ENCODE peak calls at places on chromosomes 7 and 10, in ten cellular contexts. One of them, this sample, is unnamed.

GRCh38 chr7:142620375-142620774 is 128.9 kb upstream of the PRSS1 start:
- DNase-seq in stomach: no peak
- DNase-seq in transverse colon: no peak
- DNase-seq in right lobe of liver: no peak
- DNase-seq in heart left ventricle: no peak
- DNase-seq in Peyer's patch: no peak
- DNase-seq in uterus: no peak
- DNase-seq in IMR-90: no peak
- DNase-seq in A549: no peak
- DNase-seq in HCT116: no peak
- DNase-seq in this sample: no peak

GRCh38 chr7:104553074-104553473 is 224.7 kb downstream of the LHFPL3 start:
- DNase-seq in right lobe of liver: no peak
- DNase-seq in stomach: no peak
- DNase-seq in transverse colon: no peak
- DNase-seq in IMR-90: no peak
- DNase-seq in uterus: no peak
- DNase-seq in HCT116: no peak
- DNase-seq in Peyer's patch: no peak
- DNase-seq in A549: no peak
- DNase-seq in heart left ventricle: no peak
- DNase-seq in this sample: no peak

GRCh38 chr10:103765981-103766380 is 89.4 kb downstream of the SH3PXD2A start:
- DNase-seq in IMR-90: peak
- DNase-seq in transverse colon: no peak
- DNase-seq in right lobe of liver: peak
- DNase-seq in Peyer's patch: peak
- DNase-seq in HCT116: no peak
- DNase-seq in heart left ventricle: peak
- DNase-seq in uterus: no peak
- DNase-seq in stomach: peak
- DNase-seq in A549: no peak
- DNase-seq in this sample: peak

GRCh38 chr7:79548616-79549206 is 95.2 kb upstream of the MAGI2 start:
- DNase-seq in heart left ventricle: no peak
- DNase-seq in A549: no peak
- DNase-seq in right lobe of liver: no peak
- DNase-seq in transverse colon: no peak
- DNase-seq in stomach: no peak
- DNase-seq in uterus: no peak
- DNase-seq in IMR-90: peak
- DNase-seq in Peyer's patch: no peak
- DNase-seq in HCT116: no peak
- DNase-seq in this sample: no peak

GRCh38 chr10:99115703-99116102 is 119.9 kb downstream of the HPSE2 start:
- DNase-seq in right lobe of liver: no peak
- DNase-seq in HCT116: no peak
- DNase-seq in Peyer's patch: no peak
- DNase-seq in transverse colon: no peak
- DNase-seq in uterus: no peak
- DNase-seq in A549: no peak
- DNase-seq in IMR-90: no peak
- DNase-seq in heart left ventricle: no peak
- DNase-seq in stomach: no peak
- DNase-seq in this sample: no peak

GRCh38 chr10:79542619-79543018 is 17.6 kb downstream of the SFTPA2 start:
- DNase-seq in A549: no peak
- DNase-seq in uterus: no peak
- DNase-seq in IMR-90: no peak
- DNase-seq in right lobe of liver: no peak
- DNase-seq in HCT116: no peak
- DNase-seq in Peyer's patch: no peak
- DNase-seq in transverse colon: no peak
- DNase-seq in heart left ventricle: no peak
- DNase-seq in stomach: no peak
- DNase-seq in this sample: no peak

GRCh38 chr10:133058267-133059092 is 29.2 kb upstream of the ADGRA1 start:
- DNase-seq in Peyer's patch: no peak
- DNase-seq in heart left ventricle: no peak
- DNase-seq in right lobe of liver: no peak
- DNase-seq in transverse colon: no peak
- DNase-seq in stomach: no peak
- DNase-seq in HCT116: no peak
- DNase-seq in uterus: no peak
- DNase-seq in A549: no peak
- DNase-seq in IMR-90: no peak
- DNase-seq in this sample: no peak

GRCh38 chr10:12687996-12688395 is 313.5 kb downstream of the CCDC3 start:
- DNase-seq in stomach: no peak
- DNase-seq in uterus: no peak
- DNase-seq in Peyer's patch: no peak
- DNase-seq in HCT116: no peak
- DNase-seq in transverse colon: no peak
- DNase-seq in IMR-90: no peak
- DNase-seq in right lobe of liver: no peak
- DNase-seq in heart left ventricle: no peak
- DNase-seq in A549: no peak
- DNase-seq in this sample: no peak

GRCh38 chr7:82241371-82241770 is 202.2 kb downstream of the CACNA2D1 start:
- DNase-seq in heart left ventricle: no peak
- DNase-seq in uterus: no peak
- DNase-seq in HCT116: no peak
- DNase-seq in right lobe of liver: no peak
- DNase-seq in IMR-90: no peak
- DNase-seq in transverse colon: no peak
- DNase-seq in stomach: no peak
- DNase-seq in A549: no peak
- DNase-seq in Peyer's patch: no peak
- DNase-seq in this sample: no peak

GRCh38 chr10:102644066-102644645 is at the start of gene TRIM8:
- DNase-seq in right lobe of liver: peak
- DNase-seq in heart left ventricle: peak
- DNase-seq in HCT116: no peak
- DNase-seq in stomach: peak
- DNase-seq in A549: peak
- DNase-seq in IMR-90: no peak
- DNase-seq in Peyer's patch: peak
- DNase-seq in transverse colon: peak
- DNase-seq in uterus: peak
- DNase-seq in this sample: peak

GRCh38 chr7:16702433-16702832 is 51.1 kb upstream of the TSPAN13 start:
- DNase-seq in uterus: no peak
- DNase-seq in stomach: no peak
- DNase-seq in HCT116: no peak
- DNase-seq in Peyer's patch: no peak
- DNase-seq in right lobe of liver: no peak
- DNase-seq in IMR-90: no peak
- DNase-seq in transverse colon: no peak
- DNase-seq in heart left ventricle: no peak
- DNase-seq in A549: no peak
- DNase-seq in this sample: no peak

GRCh38 chr10:121084029-121084674 is 233.0 kb downstream of the WDR11 start:
- DNase-seq in IMR-90: no peak
- DNase-seq in Peyer's patch: no peak
- DNase-seq in HCT116: no peak
- DNase-seq in right lobe of liver: no peak
- DNase-seq in A549: no peak
- DNase-seq in stomach: no peak
- DNase-seq in transverse colon: no peak
- DNase-seq in uterus: no peak
- DNase-seq in heart left ventricle: no peak
- DNase-seq in this sample: no peak

GRCh38 chr7:99407849-99408346 is 499 bp downstream of the PDAP1 start:
- DNase-seq in heart left ventricle: peak
- DNase-seq in IMR-90: peak
- DNase-seq in stomach: peak
- DNase-seq in transverse colon: peak
- DNase-seq in Peyer's patch: no peak
- DNase-seq in HCT116: no peak
- DNase-seq in A549: peak
- DNase-seq in uterus: peak
- DNase-seq in right lobe of liver: no peak
- DNase-seq in this sample: peak

GRCh38 chr10:78405781-78406180 is 372.1 kb downstream of the RPS24 start:
- DNase-seq in Peyer's patch: no peak
- DNase-seq in stomach: peak
- DNase-seq in right lobe of liver: no peak
- DNase-seq in A549: no peak
- DNase-seq in heart left ventricle: no peak
- DNase-seq in transverse colon: no peak
- DNase-seq in IMR-90: no peak
- DNase-seq in HCT116: no peak
- DNase-seq in uterus: peak
- DNase-seq in this sample: no peak
- H3K27ac ChIP-seq in Peyer's patch: no peak
- H3K27ac ChIP-seq in stomach: no peak
- H3K27ac ChIP-seq in right lobe of liver: no peak
- H3K27ac ChIP-seq in A549: no peak
- H3K27ac ChIP-seq in heart left ventricle: no peak
- H3K27ac ChIP-seq in transverse colon: no peak
- H3K27ac ChIP-seq in IMR-90: no peak
- H3K27ac ChIP-seq in HCT116: no peak
- H3K27ac ChIP-seq in uterus: peak
- H3K27ac ChIP-seq in this sample: no peak

DNA sequence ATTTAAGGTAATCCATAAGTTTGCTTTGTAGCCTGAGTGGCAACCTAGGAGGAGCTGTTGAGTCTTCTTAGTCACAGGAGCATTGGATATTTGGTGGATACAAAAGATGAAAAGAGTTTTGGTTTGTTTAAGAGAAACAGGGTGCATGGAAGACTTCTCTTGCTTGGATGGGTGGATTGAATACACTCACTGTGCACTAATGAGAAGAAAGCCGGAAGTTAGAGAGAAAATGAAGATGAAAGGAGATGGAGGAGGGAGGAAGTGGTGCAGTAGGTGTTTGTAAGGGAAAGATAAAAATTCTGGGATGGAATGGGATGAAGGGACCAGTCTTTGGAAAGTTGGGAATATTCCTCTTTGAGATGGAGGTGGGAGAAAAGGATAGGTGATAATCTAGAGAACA is 7.7 kb downstream of the MDFIC start:
- DNase-seq in Peyer's patch: no peak
- DNase-seq in right lobe of liver: no peak
- DNase-seq in HCT116: no peak
- DNase-seq in stomach: no peak
- DNase-seq in transverse colon: no peak
- DNase-seq in A549: no peak
- DNase-seq in IMR-90: no peak
- DNase-seq in heart left ventricle: no peak
- DNase-seq in uterus: no peak
- DNase-seq in this sample: no peak
- TF ChIP-seq CTCF in Peyer's patch: no peak
- TF ChIP-seq CTCF in right lobe of liver: peak
- TF ChIP-seq CTCF in HCT116: no peak
- TF ChIP-seq CTCF in stomach: no peak
- TF ChIP-seq CTCF in transverse colon: no peak
- TF ChIP-seq CTCF in A549: peak
- TF ChIP-seq CTCF in IMR-90: no peak
- TF ChIP-seq CTCF in heart left ventricle: no peak
- TF ChIP-seq CTCF in uterus: no peak
- TF ChIP-seq CTCF in this sample: no peak

DNA sequence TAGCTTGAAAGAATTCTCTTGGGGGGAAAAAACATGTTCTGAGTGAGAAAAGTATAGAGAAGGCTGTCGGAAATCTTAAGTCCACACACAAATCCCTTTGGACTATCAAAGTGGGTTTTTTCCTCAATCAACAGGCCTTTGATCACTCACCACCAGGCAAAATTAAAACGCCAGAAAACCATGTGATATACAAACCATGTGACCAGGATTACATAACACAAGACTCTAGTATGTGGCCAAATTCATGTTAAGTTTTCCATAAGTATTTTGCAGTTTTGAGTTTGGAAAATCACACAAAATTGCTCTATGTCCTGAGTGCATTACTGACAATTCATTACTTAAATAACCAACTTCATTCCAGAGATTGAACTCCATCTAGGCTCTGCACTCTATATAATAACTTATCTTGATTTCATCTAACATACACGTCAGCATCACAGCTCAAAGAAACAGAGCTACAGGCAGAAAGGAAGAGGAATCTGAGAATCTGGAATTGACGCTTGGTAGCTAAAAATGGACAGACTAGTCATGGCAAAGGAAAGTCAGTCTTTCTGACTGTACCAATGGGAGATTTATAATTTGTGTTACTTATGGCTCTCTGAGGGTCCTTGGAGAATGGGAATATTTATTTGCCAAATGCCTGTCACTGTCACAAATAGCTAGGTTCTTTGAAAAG is 383.5 kb downstream of the SFMBT2 start:
- DNase-seq in transverse colon: no peak
- DNase-seq in A549: no peak
- DNase-seq in HCT116: no peak
- DNase-seq in IMR-90: no peak
- DNase-seq in uterus: no peak
- DNase-seq in right lobe of liver: no peak
- DNase-seq in Peyer's patch: no peak
- DNase-seq in stomach: no peak
- DNase-seq in heart left ventricle: no peak
- DNase-seq in this sample: no peak
- TF ChIP-seq POLR2A in transverse colon: no peak
- TF ChIP-seq POLR2A in A549: no peak
- TF ChIP-seq POLR2A in HCT116: no peak
- TF ChIP-seq POLR2A in IMR-90: no peak
- TF ChIP-seq POLR2A in uterus: no peak
- TF ChIP-seq POLR2A in right lobe of liver: no peak
- TF ChIP-seq POLR2A in Peyer's patch: no peak
- TF ChIP-seq POLR2A in stomach: no peak
- TF ChIP-seq POLR2A in heart left ventricle: no peak
- TF ChIP-seq POLR2A in this sample: no peak

DNA sequence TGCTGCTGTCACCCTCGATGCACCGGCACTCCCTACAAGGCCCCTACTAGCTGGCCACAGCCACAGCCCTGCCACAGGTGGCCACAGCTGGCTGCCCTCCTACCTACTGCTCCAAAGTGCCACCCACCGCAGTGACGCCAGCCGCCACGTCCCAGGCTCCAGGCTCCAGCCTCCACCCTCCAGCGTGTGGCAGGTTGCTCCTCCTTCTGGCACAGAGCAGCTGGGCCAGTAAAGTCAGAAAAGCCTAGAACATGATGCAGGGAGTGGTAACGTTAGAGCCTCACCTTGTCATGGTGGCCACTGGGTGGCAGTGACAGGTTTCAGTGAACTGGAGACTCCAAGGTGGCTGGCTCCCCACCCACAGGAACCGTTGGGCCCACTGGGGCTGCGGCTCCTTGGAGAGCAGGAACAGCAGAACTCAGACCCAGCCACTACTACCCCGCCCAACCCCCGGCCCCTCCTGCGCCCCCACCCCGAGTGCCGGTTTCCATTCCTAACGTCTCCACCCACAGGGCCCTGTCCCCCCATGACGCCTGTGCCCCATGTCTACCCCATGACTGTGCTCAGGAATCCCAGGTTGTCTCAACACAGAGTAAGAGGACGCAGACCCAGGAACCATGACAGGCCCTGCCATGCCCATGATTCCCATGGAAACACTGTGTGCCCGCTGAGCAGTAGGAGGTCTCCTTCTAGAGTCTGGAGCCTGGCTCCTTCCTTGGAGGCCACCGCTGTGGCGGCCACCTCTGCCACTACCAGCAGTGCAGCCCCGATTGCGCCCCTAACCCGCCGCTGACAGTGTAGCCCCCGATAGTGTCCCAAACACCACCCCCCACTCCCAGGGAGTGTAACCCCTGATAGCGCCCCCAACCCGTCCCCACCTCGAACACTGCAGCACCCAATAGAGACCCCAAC is 52.3 kb upstream of the ZNF33B start:
- DNase-seq in Peyer's patch: no peak
- DNase-seq in right lobe of liver: no peak
- DNase-seq in heart left ventricle: no peak
- DNase-seq in stomach: no peak
- DNase-seq in HCT116: peak
- DNase-seq in transverse colon: no peak
- DNase-seq in uterus: no peak
- DNase-seq in IMR-90: no peak
- DNase-seq in A549: no peak
- DNase-seq in this sample: peak
- H3K27ac ChIP-seq in Peyer's patch: no peak
- H3K27ac ChIP-seq in right lobe of liver: no peak
- H3K27ac ChIP-seq in heart left ventricle: no peak
- H3K27ac ChIP-seq in stomach: no peak
- H3K27ac ChIP-seq in HCT116: no peak
- H3K27ac ChIP-seq in transverse colon: no peak
- H3K27ac ChIP-seq in uterus: no peak
- H3K27ac ChIP-seq in IMR-90: no peak
- H3K27ac ChIP-seq in A549: no peak
- H3K27ac ChIP-seq in this sample: no peak

This sample was measured in body of pancreas.